ENCODE peak calls at places on chromosomes 2 and 18, in four cellular contexts. Q is stomach, Y is A549, P is HepG2. N is an unnamed sample.

GRCh38 chr18:40962784-40963183 is 992.2 kb upstream of the PIK3C3 start:
- DNase-seq in Q (no peak), Y (no peak), P (no peak), N (no peak)

GRCh38 chr2:109210431-109211200 is 81.6 kb downstream of the SH3RF3 start:
- DNase-seq in Q (no peak), Y (no peak), P (no peak), N (peak)

GRCh38 chr2:176072951-176073904 is 10.5 kb downstream of the EVX2 start:
- DNase-seq in Q (no peak), Y (no peak), P (no peak), N (no peak)

GRCh38 chr2:46564811-46565241 is 85.5 kb downstream of the TMEM247 start:
- DNase-seq in Q (no peak), Y (no peak), P (no peak), N (no peak)

GRCh38 chr2:238103465-238104070 is 3.4 kb downstream of the ESPNL start:
- DNase-seq in Q (peak), Y (no peak), P (no peak), N (peak)

GRCh38 chr2:155662224-155662623 is 670.3 kb downstream of the NR4A2 start:
- DNase-seq in Q (no peak), Y (no peak), P (no peak), N (no peak)

GRCh38 chr18:3008546-3008945 is 4.4 kb downstream of the LPIN2 start:
- DNase-seq in Q (no peak), Y (peak), P (no peak), N (no peak)

GRCh38 chr2:234330902-234331301 is 166.0 kb downstream of the ARL4C start:
- DNase-seq in Q (no peak), Y (peak), P (no peak), N (no peak)

GRCh38 chr2:120611016-120611415 is 124.7 kb upstream of the GLI2 start:
- DNase-seq in Q (no peak), Y (no peak), P (no peak), N (no peak)

GRCh38 chr2:184336688-184337087 is 261.6 kb upstream of the ZNF804A start:
- DNase-seq in Q (no peak), Y (peak), P (no peak), N (no peak)

GRCh38 chr2:239917957-239918481 is 107.1 kb downstream of the NDUFA10 start:
- DNase-seq in Q (peak), Y (no peak), P (no peak), N (peak)
- TF ChIP-seq EP300 in Q (no peak), Y (no peak), P (no peak), N (no peak)

GRCh38 chr2:64317712-64318475 is 136.1 kb upstream of the LGALSL start:
- DNase-seq in Q (no peak), Y (no peak), P (no peak), N (no peak)
- TF ChIP-seq CTCF in Q (no peak), Y (no peak), P (no peak), N (no peak)

DNA sequence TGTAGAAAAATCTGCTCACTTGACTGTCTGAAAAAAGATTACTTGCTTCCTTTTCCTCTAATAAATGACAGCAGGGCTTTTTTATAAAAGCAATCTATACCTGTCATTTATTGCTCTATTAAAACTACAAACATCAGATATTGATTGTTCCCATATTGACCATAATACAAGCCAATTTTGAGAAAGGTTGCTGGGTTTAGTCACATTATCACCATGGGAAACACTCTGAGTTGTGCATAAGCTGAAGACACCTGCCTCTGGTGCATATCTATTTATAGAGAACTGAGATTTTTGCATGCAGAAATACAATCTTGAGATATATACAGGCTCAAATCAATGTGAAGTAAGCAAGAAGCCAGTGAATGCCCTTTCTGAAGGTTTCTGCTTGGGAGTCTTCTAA is 853.9 kb downstream of the DCC start:
- DNase-seq in Q (no peak), Y (no peak), P (no peak), N (no peak)
- TF ChIP-seq EP300 in Q (no peak), Y (no peak), P (no peak), N (no peak)

DNA sequence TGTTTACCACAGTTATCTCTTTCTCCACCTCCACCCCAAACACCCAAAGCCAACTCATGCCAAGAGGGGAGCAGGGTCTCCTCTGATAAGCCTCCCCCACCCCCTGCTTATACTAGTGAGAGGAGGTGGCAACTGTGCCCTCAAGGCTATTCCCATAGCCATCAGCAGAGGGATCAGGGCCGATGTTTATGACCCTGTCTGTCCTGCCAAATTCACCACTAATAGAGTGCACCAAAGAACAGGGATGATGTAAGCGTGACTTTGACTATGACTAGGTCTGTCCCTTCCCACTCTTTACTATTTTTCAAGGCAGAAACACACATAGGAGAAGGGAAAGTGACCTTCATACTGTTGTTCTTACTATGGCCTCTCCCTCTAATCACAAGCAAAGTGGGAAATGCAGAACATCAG is 74.6 kb downstream of the CLHC1 start:
- DNase-seq in Q (no peak), Y (no peak), P (no peak), N (no peak)
- TF ChIP-seq CTCF in Q (no peak), Y (no peak), P (no peak), N (no peak)

GRCh38 chr2:217837001-217837491 is 165.7 kb downstream of the TNS1 start:
- DNase-seq in Q (peak), Y (peak), P (peak), N (peak)
- TF ChIP-seq EP300 in Q (no peak), Y (no peak), P (no peak), N (peak)

GRCh38 chr18:24402209-24402785 is 4.7 kb upstream of the OSBPL1A start:
- DNase-seq in Q (no peak), Y (no peak), P (no peak), N (no peak)
- TF ChIP-seq CTCF in Q (no peak), Y (no peak), P (peak), N (no peak)

GRCh38 chr18:58041633-58042032 is 2.4 kb upstream of the NEDD4L start:
- DNase-seq in Q (no peak), Y (no peak), P (peak), N (no peak)
- TF ChIP-seq EP300 in Q (no peak), Y (no peak), P (no peak), N (no peak)

GRCh38 chr2:105241443-105241842 is at the start of gene GPR45:
- DNase-seq in Q (no peak), Y (no peak), P (no peak), N (no peak)

GRCh38 chr2:105239924-105240323 is 1.6 kb upstream of the GPR45 start:
- DNase-seq in Q (no peak), Y (peak), P (no peak), N (no peak)

GRCh38 chr2:105242286-105242993 is 897 bp downstream of the GPR45 start:
- DNase-seq in Q (no peak), Y (no peak), P (no peak), N (no peak)

GRCh38 chr2:105244443-105244842 is 2.9 kb downstream of the GPR45 start:
- DNase-seq in Q (no peak), Y (no peak), P (no peak), N (no peak)

DNA sequence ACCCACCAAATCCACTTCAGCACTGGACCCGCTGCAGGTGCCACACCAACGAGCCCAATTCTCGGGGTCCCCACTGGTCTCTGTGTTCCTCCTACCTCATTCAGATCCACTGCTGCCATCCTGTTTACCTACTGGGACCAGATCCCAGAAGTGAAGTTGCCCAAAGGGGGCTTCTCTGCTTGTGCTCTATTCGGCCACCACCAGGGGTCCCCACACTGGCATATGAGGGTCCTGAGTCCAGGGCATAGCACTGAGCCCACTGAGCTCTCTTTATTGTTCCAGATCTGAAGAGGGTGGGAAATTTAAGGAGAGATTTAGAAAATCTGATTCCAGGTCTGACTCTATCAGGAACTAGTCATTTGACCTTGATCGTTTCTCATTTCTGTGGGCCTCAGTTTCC is 2.4 kb downstream of the GPR45 start:
- DNase-seq in Q (no peak), Y (no peak), P (peak), N (no peak)
- TF ChIP-seq CTCF in Q (no peak), Y (no peak), P (peak), N (no peak)

GRCh38 chr2:8314063-8314462 is 367.8 kb upstream of the ID2 start:
- DNase-seq in Q (no peak), Y (no peak), P (no peak), N (no peak)
- TF ChIP-seq EP300 in Q (no peak), Y (no peak), P (no peak), N (no peak)